ENCODE peak calls at places on chromosomes 4 and X, in eight cellular contexts. M is amniotic stem cell; J is PC-3; Q is hypothalamus; L is stimulated activated CD8-positive, alpha-beta memory T cell treated with anti-CD3 and anti-CD28 coated beads, Interleukin-15, amount 100 ng/mL, for 1 hour; A is CD4-positive, alpha-beta T cell; B is testis; N is fibroblast of mammary gland. G is an unnamed sample.

GRCh38 chr4:38663021-38663800 is 788 bp upstream of the KLF3 start:
- DNase-seq in M (no peak), J (no peak), Q (no peak), L (no peak), A (no peak), B (peak), N (no peak), G (peak)

GRCh38 chrX:97389761-97390192 is 506.1 kb downstream of the RPA4 start:
- DNase-seq in M (peak), J (peak), Q (no peak), L (no peak), A (no peak), B (no peak), N (peak), G (no peak)

GRCh38 chr4:150080335-150080734 is 2.1 kb downstream of the DCLK2 start:
- DNase-seq in M (no peak), J (no peak), Q (no peak), L (no peak), A (no peak), B (no peak), N (peak), G (no peak)

GRCh38 chr4:1359161-1359535 is 12.1 kb downstream of the UVSSA start:
- DNase-seq in M (no peak), J (no peak), Q (no peak), L (no peak), A (no peak), B (no peak), N (no peak), G (no peak)

GRCh38 chrX:65035451-65035779 is 59.2 kb upstream of the ZC4H2 start:
- DNase-seq in M (no peak), J (peak), Q (no peak), L (no peak), A (no peak), B (peak), N (peak), G (peak)

GRCh38 chr4:139808381-139809206 is 143.0 kb downstream of the MGST2 start:
- DNase-seq in M (no peak), J (no peak), Q (no peak), L (no peak), A (no peak), B (no peak), N (no peak), G (no peak)

GRCh38 chr4:179664628-179665027 is 2222.4 kb upstream of the AGA start:
- DNase-seq in M (no peak), J (no peak), Q (no peak), L (no peak), A (no peak), B (no peak), N (no peak), G (no peak)

GRCh38 chrX:1385824-1386223 is 6.1 kb downstream of the SLC25A6 start:
- DNase-seq in M (no peak), J (no peak), Q (no peak), L (no peak), A (no peak), B (no peak), N (no peak), G (no peak)

GRCh38 chr4:182126096-182126495 is 117.1 kb upstream of the TENM3 start:
- DNase-seq in M (peak), J (peak), Q (no peak), L (no peak), A (no peak), B (no peak), N (peak), G (no peak)

GRCh38 chrX:3807906-3808305 is 94.5 kb upstream of the PRKX start:
- DNase-seq in M (no peak), J (no peak), Q (no peak), L (no peak), A (no peak), B (no peak), N (no peak), G (no peak)

GRCh38 chr4:140223056-140223810 is 69.2 kb upstream of the MAML3 start:
- DNase-seq in M (no peak), J (peak), Q (no peak), L (no peak), A (no peak), B (no peak), N (peak), G (no peak)

G was measured in tibial nerve.